ENCODE peak calls at places on chromosomes 7 and 10, in ten cellular contexts. C is testis; S is breast epithelium; Q is tibial artery; D is effector memory CD4-positive, alpha-beta T cell; M is heart left ventricle; N is GM23248; Z is thyroid gland; X is adrenal gland; P is CD8-positive, alpha-beta memory T cell. K is an unnamed sample.

GRCh38 chr10:112517381-112517976 is 70.5 kb downstream of the VTI1A start:
- DNase-seq in C (no peak), P (no peak), Q (no peak), M (no peak), N (no peak), D (no peak), X (peak; percentile 22), S (no peak), Z (no peak), K (no peak)

GRCh38 chr10:30357806-30358205 is 8.7 kb upstream of the MTPAP start:
- DNase-seq in Z (no peak), X (no peak), M (no peak), N (no peak), D (no peak), C (no peak), Q (no peak), S (no peak), P (no peak), K (peak; percentile 70)

GRCh38 chr10:88763441-88763840 is 3.6 kb downstream of the LIPN start:
- DNase-seq in P (no peak), C (no peak), Z (no peak), N (no peak), M (no peak), Q (no peak), X (no peak), S (no peak), D (no peak), K (no peak)

GRCh38 chr10:113444766-113445365 is 108.0 kb upstream of the HABP2 start:
- DNase-seq in Z (no peak), X (no peak), M (no peak), P (no peak), C (no peak), D (no peak), S (no peak), Q (no peak), N (no peak), K (peak; percentile 83)

GRCh38 chr7:29917583-29917982 is 72.0 kb downstream of the SCRN1 start:
- DNase-seq in Q (no peak), S (no peak), N (no peak), C (no peak), X (no peak), P (no peak), D (no peak), M (no peak), Z (peak; percentile 87), K (peak; percentile 72)

GRCh38 chr7:26101471-26102151 is 50.4 kb upstream of the NFE2L3 start:
- DNase-seq in C (peak; percentile 35), Q (no peak), N (no peak), P (no peak), X (peak; percentile 35), S (no peak), M (no peak), Z (no peak), D (no peak), K (no peak)

GRCh38 chr7:133602291-133602690 is 349.4 kb downstream of the EXOC4 start:
- DNase-seq in P (no peak), Q (no peak), S (no peak), M (no peak), Z (no peak), C (no peak), D (no peak), N (peak; percentile 72), X (no peak), K (no peak)

GRCh38 chr10:10794776-10795175 is 222.9 kb upstream of the CELF2 start:
- DNase-seq in Q (no peak), N (no peak), D (no peak), M (no peak), X (no peak), S (no peak), Z (no peak), P (no peak), C (no peak), K (no peak)

GRCh38 chr10:132193907-132194552 is 7.3 kb downstream of the DPYSL4 start:
- DNase-seq in P (no peak), N (peak; percentile 43), X (peak; percentile 38), M (peak; percentile 52), Q (peak; percentile 60), Z (peak; percentile 19), D (no peak), S (no peak), C (peak; percentile 39), K (no peak)

GRCh38 chr10:30747633-30748032 is 118.1 kb upstream of the LYZL2 start:
- DNase-seq in N (peak; percentile 86), X (no peak), P (no peak), S (no peak), C (no peak), Z (no peak), M (no peak), Q (no peak), D (peak; percentile 7), K (no peak)

GRCh38 chr7:74584160-74584954 is 73.2 kb upstream of the GTF2I start:
- DNase-seq in Z (no peak), Q (no peak), N (no peak), C (no peak), S (no peak), D (no peak), M (no peak), P (no peak), X (no peak), K (no peak)

GRCh38 chr7:140441519-140441918 is 37.7 kb downstream of the RAB19 start:
- DNase-seq in M (no peak), D (no peak), S (no peak), X (no peak), Z (no peak), Q (no peak), N (no peak), C (no peak), P (no peak), K (no peak)

GRCh38 chr10:110388682-110389052 is 83.9 kb upstream of the SMNDC1 start:
- DNase-seq in C (no peak), Q (no peak), D (no peak), N (no peak), X (no peak), Z (no peak), M (no peak), P (no peak), S (no peak), K (no peak)

GRCh38 chr10:644943-645334 is 44.5 kb downstream of the DIP2C start:
- DNase-seq in P (no peak), Q (no peak), C (no peak), M (no peak), S (no peak), X (no peak), Z (no peak), D (no peak), N (no peak), K (no peak)

GRCh38 chr7:28292826-28293528 is 112.4 kb upstream of the JAZF1 start:
- DNase-seq in M (no peak), X (no peak), D (no peak), Q (no peak), S (no peak), N (no peak), Z (no peak), C (no peak), P (no peak), K (no peak)
- H3K4me3 ChIP-seq in M (no peak overlapping the region), X (no peak overlapping the region), D (no peak overlapping the region), Q (no peak overlapping the region), S (no peak overlapping the region), N (no peak overlapping the region), Z (no peak overlapping the region), C (no peak overlapping the region), P (no peak overlapping the region), K (no peak overlapping the region)

DNA sequence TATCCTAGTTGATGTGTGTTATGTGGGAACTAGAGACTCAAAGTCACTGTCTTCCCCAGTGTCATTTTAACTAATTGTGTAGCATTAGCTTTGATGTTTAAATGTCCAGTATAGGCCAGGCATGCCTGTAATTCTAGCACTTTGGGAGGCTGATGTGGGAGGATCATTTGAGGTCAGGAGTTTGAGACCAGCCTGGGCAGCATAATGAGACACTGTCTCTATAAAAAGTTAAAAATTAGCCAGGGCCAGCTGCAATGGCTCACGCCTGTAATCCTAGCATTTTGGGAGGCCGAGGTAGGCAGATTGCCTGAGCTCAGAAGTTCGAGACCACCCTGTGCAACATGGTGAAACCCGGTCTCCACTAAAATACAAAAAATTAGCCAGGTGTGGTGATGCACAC is 24.4 kb downstream of the DDX50 start:
- DNase-seq in M (no peak), X (no peak), P (no peak), S (no peak), Q (no peak), N (no peak), C (no peak), Z (no peak), D (no peak), K (no peak)
- H3K36me3 ChIP-seq in M (peaks cover 80% of the 10 kb centered on the region), X (no peaks in the 10 kb centered on the region), P (peaks cover 6% of the 10 kb centered on the region), S (no peaks in the 10 kb centered on the region), Q (peaks cover 42% of the 10 kb centered on the region), N (peaks cover 29% of the 10 kb centered on the region), C (no peaks in the 10 kb centered on the region), Z (no peaks in the 10 kb centered on the region), D (peaks cover 12% of the 10 kb centered on the region), K (peaks cover 44% of the 10 kb centered on the region)

GRCh38 chr7:99824091-99824490 is 3.7 kb upstream of the CYP3A43 start:
- DNase-seq in X (no peak), Q (no peak), M (no peak), P (no peak), D (no peak), S (no peak), N (no peak), C (no peak), Z (no peak), K (no peak)

GRCh38 chr7:99822731-99823718 is 4.8 kb upstream of the CYP3A43 start:
- DNase-seq in S (no peak), Q (no peak), Z (no peak), C (no peak), D (no peak), P (no peak), N (no peak), M (no peak), X (no peak), K (peak; percentile 55)

GRCh38 chr7:99825451-99825850 is 2.4 kb upstream of the CYP3A43 start:
- DNase-seq in D (no peak), P (no peak), Q (no peak), N (no peak), X (no peak), M (no peak), C (no peak), Z (no peak), S (no peak), K (peak; percentile 47)

GRCh38 chr7:99827040-99827778 is 604 bp upstream of the CYP3A43 start:
- DNase-seq in X (no peak), P (no peak), N (no peak), S (no peak), M (no peak), D (no peak), Z (no peak), Q (no peak), C (no peak), K (no peak)

DNA sequence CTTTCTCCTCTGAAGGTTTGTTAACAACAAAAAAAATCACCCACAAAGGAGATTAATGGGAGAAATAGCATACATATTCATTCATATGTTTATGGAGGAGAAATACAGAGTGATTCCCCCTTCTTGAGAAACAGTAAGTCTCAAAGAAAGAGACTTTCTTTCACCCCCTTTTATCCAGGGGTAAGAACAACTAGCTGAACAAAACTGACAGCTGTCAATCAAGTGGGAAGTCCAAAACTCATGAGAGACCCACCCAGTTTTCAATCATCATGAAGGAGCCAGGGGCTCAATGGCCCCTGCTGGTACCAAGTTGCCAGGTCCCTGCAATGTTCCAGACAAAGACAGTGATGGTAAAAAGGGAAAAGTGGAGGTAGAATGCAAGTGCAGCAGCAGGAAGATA is 1.9 kb upstream of the CYP3A43 start:
- DNase-seq in S (no peak), P (no peak), N (no peak), Z (no peak), M (no peak), X (no peak), Q (no peak), C (no peak), D (no peak), K (peak; percentile 10)
- H3K4me3 ChIP-seq in S (no peak overlapping the region), P (no peak overlapping the region), N (no peak overlapping the region), Z (no peak overlapping the region), M (no peak overlapping the region), X (no peak overlapping the region), Q (no peak overlapping the region), C (no peak overlapping the region), D (no peak overlapping the region), K (no peak overlapping the region)

GRCh38 chr7:117395743-117396142 is 31.6 kb downstream of the ASZ1 start:
- DNase-seq in Z (no peak), M (no peak), N (no peak), S (no peak), P (no peak), X (no peak), D (no peak), Q (no peak), C (no peak), K (no peak)
- H3K36me3 ChIP-seq in Z (no peaks in the 10 kb centered on the region), M (no peaks in the 10 kb centered on the region), N (no peaks in the 10 kb centered on the region), S (no peaks in the 10 kb centered on the region), P (no peaks in the 10 kb centered on the region), X (no peaks in the 10 kb centered on the region), D (no peaks in the 10 kb centered on the region), Q (no peaks in the 10 kb centered on the region), C (no peaks in the 10 kb centered on the region), K (no peaks in the 10 kb centered on the region)